ENCODE peak calls at places on chromosomes 5 and 9, in five cellular contexts. One of them, this sample, is unnamed.

GRCh38 chr5:125612356-125613149 is 810.7 kb upstream of the GRAMD2B start:
- DNase-seq in adipocyte: peak
- DNase-seq in T-helper 2 cell: no peak
- DNase-seq in cardiac fibroblast: no peak
- DNase-seq in skeletal muscle cell: no peak
- DNase-seq in this sample: no peak

GRCh38 chr9:113139225-113139829 is 11.5 kb upstream of the SLC31A2 start:
- DNase-seq in adipocyte: no peak
- DNase-seq in T-helper 2 cell: no peak
- DNase-seq in cardiac fibroblast: no peak
- DNase-seq in skeletal muscle cell: no peak
- DNase-seq in this sample: no peak

GRCh38 chr9:132519033-132519432 is 63.4 kb upstream of the BARHL1 start:
- DNase-seq in adipocyte: no peak
- DNase-seq in T-helper 2 cell: no peak
- DNase-seq in cardiac fibroblast: no peak
- DNase-seq in skeletal muscle cell: no peak
- DNase-seq in this sample: no peak

GRCh38 chr5:71695069-71695468 is 24.0 kb upstream of the CARTPT start:
- DNase-seq in adipocyte: no peak
- DNase-seq in T-helper 2 cell: no peak
- DNase-seq in cardiac fibroblast: no peak
- DNase-seq in skeletal muscle cell: no peak
- DNase-seq in this sample: no peak

GRCh38 chr5:66904189-66904588 is 292.4 kb downstream of the CD180 start:
- DNase-seq in adipocyte: no peak
- DNase-seq in T-helper 2 cell: no peak
- DNase-seq in cardiac fibroblast: no peak
- DNase-seq in skeletal muscle cell: no peak
- DNase-seq in this sample: no peak

GRCh38 chr5:16304846-16305245 is 125.3 kb upstream of the MARCHF11 start:
- DNase-seq in adipocyte: no peak
- DNase-seq in T-helper 2 cell: no peak
- DNase-seq in cardiac fibroblast: no peak
- DNase-seq in skeletal muscle cell: no peak
- DNase-seq in this sample: no peak

GRCh38 chr9:93893899-93894690 is 61.1 kb downstream of the BARX1 start:
- DNase-seq in adipocyte: no peak
- DNase-seq in T-helper 2 cell: no peak
- DNase-seq in cardiac fibroblast: no peak
- DNase-seq in skeletal muscle cell: no peak
- DNase-seq in this sample: no peak

GRCh38 chr9:71921190-71921814 is 9.9 kb downstream of the C9orf85 start:
- DNase-seq in adipocyte: no peak
- DNase-seq in T-helper 2 cell: no peak
- DNase-seq in cardiac fibroblast: no peak
- DNase-seq in skeletal muscle cell: no peak
- DNase-seq in this sample: no peak

GRCh38 chr5:126965061-126965475 is 65.3 kb downstream of the MARCHF3 start:
- DNase-seq in adipocyte: peak
- DNase-seq in T-helper 2 cell: no peak
- DNase-seq in cardiac fibroblast: peak
- DNase-seq in skeletal muscle cell: peak
- DNase-seq in this sample: no peak

GRCh38 chr9:88017086-88017485 is 42.8 kb upstream of the CDK20 start:
- DNase-seq in adipocyte: peak
- DNase-seq in T-helper 2 cell: no peak
- DNase-seq in cardiac fibroblast: peak
- DNase-seq in skeletal muscle cell: no peak
- DNase-seq in this sample: no peak

GRCh38 chr5:116395708-116396203 is 178.9 kb downstream of the SEMA6A start:
- DNase-seq in adipocyte: no peak
- DNase-seq in T-helper 2 cell: no peak
- DNase-seq in cardiac fibroblast: no peak
- DNase-seq in skeletal muscle cell: no peak
- DNase-seq in this sample: no peak

GRCh38 chr9:81906656-81907055 is 21.6 kb upstream of the SPATA31D4 start:
- DNase-seq in adipocyte: peak
- DNase-seq in T-helper 2 cell: no peak
- DNase-seq in cardiac fibroblast: peak
- DNase-seq in skeletal muscle cell: peak
- DNase-seq in this sample: no peak

GRCh38 chr5:12358371-12359090 is 454.3 kb upstream of the CTNND2 start:
- DNase-seq in adipocyte: no peak
- DNase-seq in T-helper 2 cell: no peak
- DNase-seq in cardiac fibroblast: no peak
- DNase-seq in skeletal muscle cell: no peak
- DNase-seq in this sample: no peak

GRCh38 chr9:129102095-129102525 is 8.5 kb downstream of the CRAT start:
- DNase-seq in adipocyte: no peak
- DNase-seq in T-helper 2 cell: no peak
- DNase-seq in cardiac fibroblast: no peak
- DNase-seq in skeletal muscle cell: no peak
- DNase-seq in this sample: no peak

GRCh38 chr9:114317665-114318357 is 5.1 kb upstream of the ORM1 start:
- DNase-seq in adipocyte: peak
- DNase-seq in T-helper 2 cell: no peak
- DNase-seq in cardiac fibroblast: peak
- DNase-seq in skeletal muscle cell: peak
- DNase-seq in this sample: no peak

GRCh38 chr9:89408628-89409101 is 89.2 kb downstream of the SEMA4D start:
- DNase-seq in adipocyte: no peak
- DNase-seq in T-helper 2 cell: peak
- DNase-seq in cardiac fibroblast: no peak
- DNase-seq in skeletal muscle cell: no peak
- DNase-seq in this sample: peak

GRCh38 chr9:4814913-4815312 is 22.2 kb downstream of the RCL1 start:
- DNase-seq in adipocyte: no peak
- DNase-seq in T-helper 2 cell: no peak
- DNase-seq in cardiac fibroblast: no peak
- DNase-seq in skeletal muscle cell: no peak
- DNase-seq in this sample: no peak

GRCh38 chr9:3479516-3480352 is 46.1 kb downstream of the RFX3 start:
- DNase-seq in adipocyte: no peak
- DNase-seq in T-helper 2 cell: no peak
- DNase-seq in cardiac fibroblast: no peak
- DNase-seq in skeletal muscle cell: no peak
- DNase-seq in this sample: no peak

GRCh38 chr5:67620386-67621039 is 423.9 kb upstream of the CD180 start:
- DNase-seq in adipocyte: no peak
- DNase-seq in T-helper 2 cell: no peak
- DNase-seq in cardiac fibroblast: no peak
- DNase-seq in skeletal muscle cell: no peak
- DNase-seq in this sample: no peak

GRCh38 chr9:14340536-14340935 is 26.6 kb upstream of the NFIB start:
- DNase-seq in adipocyte: no peak
- DNase-seq in T-helper 2 cell: no peak
- DNase-seq in cardiac fibroblast: no peak
- DNase-seq in skeletal muscle cell: no peak
- DNase-seq in this sample: no peak

GRCh38 chr9:86549434-86549833 is 195.2 kb upstream of the TUT7 start:
- DNase-seq in adipocyte: peak
- DNase-seq in T-helper 2 cell: no peak
- DNase-seq in cardiac fibroblast: peak
- DNase-seq in skeletal muscle cell: peak
- DNase-seq in this sample: no peak

GRCh38 chr5:167478156-167478555 is 813.3 kb upstream of the WWC1 start:
- DNase-seq in adipocyte: no peak
- DNase-seq in T-helper 2 cell: no peak
- DNase-seq in cardiac fibroblast: no peak
- DNase-seq in skeletal muscle cell: no peak
- DNase-seq in this sample: no peak

GRCh38 chr5:12658871-12659446 is 754.7 kb upstream of the CTNND2 start:
- DNase-seq in adipocyte: no peak
- DNase-seq in T-helper 2 cell: no peak
- DNase-seq in cardiac fibroblast: no peak
- DNase-seq in skeletal muscle cell: no peak
- DNase-seq in this sample: no peak

GRCh38 chr5:134637106-134637721 is 4.6 kb upstream of the SAR1B start:
- DNase-seq in adipocyte: no peak
- DNase-seq in T-helper 2 cell: no peak
- DNase-seq in cardiac fibroblast: no peak
- DNase-seq in skeletal muscle cell: no peak
- DNase-seq in this sample: no peak

GRCh38 chr5:74660146-74660545 is 19.6 kb upstream of the ENC1 start:
- DNase-seq in adipocyte: no peak
- DNase-seq in T-helper 2 cell: no peak
- DNase-seq in cardiac fibroblast: peak
- DNase-seq in skeletal muscle cell: no peak
- DNase-seq in this sample: no peak

GRCh38 chr5:74579215-74579614 is 61.3 kb downstream of the ENC1 start:
- DNase-seq in adipocyte: no peak
- DNase-seq in T-helper 2 cell: peak
- DNase-seq in cardiac fibroblast: peak
- DNase-seq in skeletal muscle cell: no peak
- DNase-seq in this sample: peak

GRCh38 chr5:13625616-13626198 is 318.8 kb downstream of the DNAH5 start:
- DNase-seq in adipocyte: no peak
- DNase-seq in T-helper 2 cell: no peak
- DNase-seq in cardiac fibroblast: peak
- DNase-seq in skeletal muscle cell: peak
- DNase-seq in this sample: no peak

GRCh38 chr5:135127604-135128240 is 93.7 kb upstream of the PITX1 start:
- DNase-seq in adipocyte: peak
- DNase-seq in T-helper 2 cell: no peak
- DNase-seq in cardiac fibroblast: peak
- DNase-seq in skeletal muscle cell: peak
- DNase-seq in this sample: no peak

GRCh38 chr9:99478469-99479027 is 256.5 kb downstream of the SEC61B start:
- DNase-seq in adipocyte: no peak
- DNase-seq in T-helper 2 cell: no peak
- DNase-seq in cardiac fibroblast: no peak
- DNase-seq in skeletal muscle cell: no peak
- DNase-seq in this sample: no peak

This sample was measured in CD8-positive, alpha-beta memory T cell.